ENCODE peak calls at places on chromosomes 2 and 18, in seven cellular contexts. N is ovary; C is ascending aorta; Z is CD8-positive, alpha-beta T cell; V is fibroblast of lung; R is aorta; D is CD4-positive, CD25-positive, alpha-beta regulatory T cell. S is an unnamed sample. For H3K4me1 and H3K27me3, the result is how much of the 10 kb centered on the place peaks cover.

GRCh38 chr2:207819839-207820784 is 50.4 kb upstream of the FZD5 start:
- DNase-seq in N (peak), C (no peak), Z (no peak), V (no peak), R (no peak), D (no peak), S (no peak)

GRCh38 chr2:62266433-62267038 is 70.6 kb downstream of the B3GNT2 start:
- DNase-seq in N (no peak), C (no peak), Z (no peak), V (peak), R (no peak), D (no peak), S (no peak)

GRCh38 chr2:17800219-17800618 is 16.0 kb upstream of the MSGN1 start:
- DNase-seq in N (no peak), C (no peak), Z (no peak), V (peak), R (no peak), D (no peak), S (no peak)

GRCh38 chr2:205361272-205361671 is 321.0 kb upstream of the NRP2 start:
- DNase-seq in N (no peak), C (no peak), Z (no peak), V (no peak), R (no peak), D (no peak), S (no peak)

GRCh38 chr18:11849845-11850747 is 1.1 kb upstream of the CHMP1B start:
- DNase-seq in N (peak), C (peak), Z (peak), V (peak), R (peak), D (peak), S (peak)

GRCh38 chr18:79786781-79787526 is 10.8 kb upstream of the KCNG2 start:
- DNase-seq in N (no peak), C (no peak), Z (no peak), V (peak), R (peak), D (no peak), S (no peak)

GRCh38 chr2:85394256-85394655 is 15.9 kb downstream of the CAPG start:
- DNase-seq in N (no peak), C (no peak), Z (no peak), V (no peak), R (no peak), D (no peak), S (no peak)

GRCh38 chr2:28281739-28282138 is 110.9 kb upstream of the FOSL2 start:
- DNase-seq in N (no peak), C (no peak), Z (no peak), V (no peak), R (no peak), D (no peak), S (no peak)

GRCh38 chr18:23926590-23926989 is 88.0 kb upstream of the TTC39C start:
- DNase-seq in N (no peak), C (no peak), Z (no peak), V (no peak), R (no peak), D (no peak), S (no peak)

GRCh38 chr2:237798236-237799059 is at the start of gene RBM44:
- DNase-seq in N (no peak), C (no peak), Z (no peak), V (no peak), R (no peak), D (no peak), S (no peak)

GRCh38 chr2:222864296-222864695 is 3.5 kb downstream of the ACSL3 start:
- DNase-seq in N (peak), C (no peak), Z (no peak), V (peak), R (no peak), D (no peak), S (no peak)

GRCh38 chr2:197869030-197869429 is 64.6 kb downstream of the PLCL1 start:
- DNase-seq in N (no peak), C (no peak), Z (no peak), V (no peak), R (no peak), D (no peak), S (no peak)

GRCh38 chr2:64122358-64122757 is 21.9 kb downstream of the PELI1 start:
- DNase-seq in N (no peak), C (no peak), Z (no peak), V (no peak), R (no peak), D (no peak), S (no peak)

GRCh38 chr18:78876868-78877267 is 102.8 kb upstream of the SALL3 start:
- DNase-seq in N (no peak), C (no peak), Z (no peak), V (no peak), R (no peak), D (no peak), S (no peak)

GRCh38 chr2:237540823-237541222 is 25.6 kb upstream of the PRLH start:
- DNase-seq in N (peak), C (no peak), Z (no peak), V (peak), R (peak), D (peak), S (no peak)

GRCh38 chr2:169507698-169508097 is 1.8 kb upstream of the KLHL41 start:
- DNase-seq in N (no peak), C (no peak), Z (no peak), V (peak), R (no peak), D (no peak), S (no peak)

GRCh38 chr2:20156826-20157605 is 67.9 kb downstream of the SDC1 start:
- DNase-seq in N (no peak), C (no peak), Z (no peak), V (no peak), R (no peak), D (no peak), S (no peak)

GRCh38 chr2:46062637-46063412 is 234.4 kb upstream of the EPAS1 start:
- DNase-seq in N (peak), C (peak), Z (peak), V (peak), R (peak), D (peak), S (peak)

GRCh38 chr2:8324164-8324848 is 357.6 kb upstream of the ID2 start:
- DNase-seq in N (no peak), C (no peak), Z (peak), V (peak), R (no peak), D (no peak), S (no peak)

GRCh38 chr2:45112750-45113149 is 103.5 kb upstream of the SIX2 start:
- DNase-seq in N (no peak), C (no peak), Z (no peak), V (no peak), R (no peak), D (no peak), S (no peak)

GRCh38 chr2:28868611-28869010 is 1.5 kb downstream of the TRMT61B start:
- DNase-seq in N (no peak), C (no peak), Z (no peak), V (no peak), R (no peak), D (no peak), S (no peak)

GRCh38 chr18:46079336-46079735 is 7.3 kb upstream of the PSTPIP2 start:
- DNase-seq in N (no peak), C (no peak), Z (no peak), V (no peak), R (no peak), D (no peak), S (no peak)
- H3K4me3 ChIP-seq in N (no peak), C (no peak), Z (no peak), V (no peak), R (no peak), D (no peak), S (no peak)

DNA sequence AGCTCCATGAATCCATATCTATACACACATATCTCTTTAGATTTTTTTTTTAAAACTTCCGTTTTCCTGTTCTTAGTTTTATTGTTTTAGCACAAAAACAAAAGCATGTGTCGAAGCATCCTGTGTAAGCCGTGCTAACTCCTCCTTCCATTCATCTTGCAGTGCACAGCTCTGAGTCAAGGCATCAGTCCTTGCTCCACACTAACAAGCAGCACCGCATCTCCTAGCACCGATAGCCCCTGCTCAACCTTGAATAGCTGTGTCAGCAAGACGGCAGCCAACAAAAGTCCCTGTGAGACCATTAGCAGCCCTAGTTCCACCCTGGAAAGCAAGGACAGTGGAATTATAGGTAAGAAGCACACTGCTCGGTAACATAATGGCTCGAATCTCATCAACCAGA is 136.3 kb downstream of the WDSUB1 start:
- DNase-seq in N (no peak), C (no peak), Z (no peak), V (no peak), R (no peak), D (peak), S (no peak)
- H3K4me1 ChIP-seq in N (under half), C (under half), Z (under half), V (under half), R (under half), D (under half), S (under half)

GRCh38 chr2:181523756-181524155 is 66.6 kb downstream of the ITGA4 start:
- DNase-seq in N (no peak), C (no peak), Z (no peak), V (no peak), R (no peak), D (no peak), S (no peak)
- H3K27me3 ChIP-seq in N (under half), C (under half), Z (under half), V (under half), R (under half), D (under half), S (under half)

DNA sequence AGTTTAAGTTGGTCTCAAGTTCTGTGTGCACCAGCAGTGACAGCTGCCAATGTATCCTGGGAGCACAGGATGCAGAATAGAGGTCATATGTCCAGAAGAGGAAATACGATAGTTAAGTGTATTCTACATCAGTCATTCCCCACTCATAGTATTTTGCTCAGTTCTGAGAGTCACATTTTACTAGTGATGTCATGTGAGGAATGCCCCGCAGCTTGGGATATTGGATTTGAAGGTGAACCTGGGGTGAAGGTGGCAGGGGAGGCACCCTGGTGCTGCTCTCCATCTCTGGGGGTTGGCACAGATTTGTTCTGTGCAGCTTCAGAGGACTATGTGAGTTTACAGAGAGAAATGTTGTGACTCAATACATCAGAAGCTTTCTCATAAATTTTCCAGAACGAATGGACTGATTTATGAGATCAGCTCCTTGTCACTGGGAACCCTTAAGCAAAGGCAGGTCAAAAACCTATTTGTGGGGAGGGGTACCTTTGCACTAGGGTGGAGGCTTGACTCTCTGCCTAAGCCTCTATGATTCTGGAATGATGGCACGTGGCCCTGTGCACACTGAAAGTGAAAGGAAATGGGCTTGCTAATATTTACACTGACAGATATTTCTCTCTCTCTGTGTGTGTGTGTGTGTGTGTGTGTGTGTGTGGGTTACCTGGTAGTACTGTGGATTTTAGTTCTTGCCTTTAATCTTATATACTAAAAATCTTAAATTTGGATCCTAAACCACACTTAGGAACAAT is 95.9 kb downstream of the NEB start:
- DNase-seq in N (no peak), C (no peak), Z (peak), V (peak), R (no peak), D (peak), S (peak)
- H3K4me3 ChIP-seq in N (no peak), C (no peak), Z (no peak), V (no peak), R (no peak), D (peak), S (peak)

GRCh38 chr2:101263377-101263800 is 10.7 kb downstream of the CNOT11 start:
- DNase-seq in N (no peak), C (no peak), Z (no peak), V (no peak), R (no peak), D (no peak), S (no peak)
- H3K4me1 ChIP-seq in N (under half), C (under half), Z (under half), V (under half), R (under half), D (under half), S (under half)